ENCODE peak calls at places on chromosomes 2 and 18, in five cellular contexts. P, Q, G, V and J are unnamed samples.

GRCh38 chr2:2184549-2185249 is 146.4 kb downstream of the MYT1L start:
- DNase-seq in P (no peak), Q (no peak), G (no peak), V (no peak), J (no peak)

GRCh38 chr2:232900811-232901701 is 31.0 kb downstream of the SNORC start:
- DNase-seq in P (peak), Q (no peak), G (no peak), V (no peak), J (no peak)

GRCh38 chr2:189751080-189751658 is 11.4 kb downstream of the OSGEPL1 start:
- DNase-seq in P (peak), Q (peak), G (peak), V (peak), J (peak)

GRCh38 chr2:100422320-100422719 is 4.9 kb upstream of the CHST10 start:
- DNase-seq in P (peak), Q (peak), G (peak), V (peak), J (no peak)

GRCh38 chr2:88159955-88160415 is 10.2 kb upstream of the THNSL2 start:
- DNase-seq in P (peak), Q (peak), G (peak), V (peak), J (peak)

GRCh38 chr18:59172664-59173249 is 33.1 kb downstream of the SEC11C start:
- DNase-seq in P (peak), Q (peak), G (no peak), V (no peak), J (no peak)

GRCh38 chr2:232592687-232593407 is 40.6 kb upstream of the EFHD1 start:
- DNase-seq in P (peak), Q (peak), G (peak), V (peak), J (peak)

GRCh38 chr2:239299218-239299939 is 101.4 kb downstream of the HDAC4 start:
- DNase-seq in P (no peak), Q (no peak), G (no peak), V (no peak), J (no peak)

GRCh38 chr2:86038291-86039081 is 67.2 kb downstream of the POLR1A start:
- DNase-seq in P (peak), Q (peak), G (no peak), V (peak), J (no peak)

GRCh38 chr2:38499921-38500634 is 102.7 kb downstream of the HNRNPLL start:
- DNase-seq in P (no peak), Q (peak), G (no peak), V (no peak), J (no peak)

GRCh38 chr2:10659898-10660568 is 29.7 kb downstream of the NOL10 start:
- DNase-seq in P (peak), Q (peak), G (peak), V (peak), J (peak)

GRCh38 chr18:59357928-59358327 is 1.1 kb downstream of the LMAN1 start:
- DNase-seq in P (peak), Q (peak), G (peak), V (peak), J (peak)

GRCh38 chr18:10343778-10344177 is 110.7 kb upstream of the APCDD1 start:
- DNase-seq in P (no peak), Q (no peak), G (no peak), V (no peak), J (no peak)

GRCh38 chr2:219497495-219498279 is 1.0 kb upstream of the GMPPA start:
- DNase-seq in P (peak), Q (peak), G (peak), V (peak), J (peak)
- TF ChIP-seq EZH2 in P (no peak), Q (no peak), G (no peak), V (peak), J (no peak)

GRCh38 chr18:25351773-25352628 is at the start of gene ZNF521:
- DNase-seq in P (peak), Q (peak), G (peak), V (peak), J (no peak)
- TF ChIP-seq EZH2 in P (no peak), Q (no peak), G (no peak), V (no peak), J (no peak)

GRCh38 chr2:130964931-130965330 is 128.2 kb downstream of the ARHGEF4 start:
- DNase-seq in P (no peak), Q (no peak), G (no peak), V (no peak), J (no peak)

GRCh38 chr2:130963058-130963848 is 126.5 kb downstream of the ARHGEF4 start:
- DNase-seq in P (no peak), Q (no peak), G (no peak), V (no peak), J (no peak)

GRCh38 chr2:130966149-130967019 is 126.9 kb downstream of the FAM168B start:
- DNase-seq in P (no peak), Q (no peak), G (no peak), V (no peak), J (no peak)

GRCh38 chr2:130967020-130967495 is 126.2 kb downstream of the FAM168B start:
- DNase-seq in P (no peak), Q (no peak), G (no peak), V (no peak), J (no peak)

GRCh38 chr2:130963849-130964793 is 127.4 kb downstream of the ARHGEF4 start:
- DNase-seq in P (no peak), Q (peak), G (peak), V (no peak), J (no peak)
- TF ChIP-seq EZH2 in P (peak), Q (peak), G (no peak), V (peak), J (no peak)

GRCh38 chr2:74846481-74846880 is 12.6 kb downstream of the HK2 start:
- DNase-seq in P (no peak), Q (no peak), G (no peak), V (no peak), J (no peak)

GRCh38 chr2:74845991-74846390 is 12.1 kb downstream of the HK2 start:
- DNase-seq in P (peak), Q (peak), G (peak), V (no peak), J (no peak)

GRCh38 chr2:74845217-74845751 is 11.4 kb downstream of the HK2 start:
- DNase-seq in P (peak), Q (peak), G (peak), V (peak), J (peak)

GRCh38 chr2:74843371-74844298 is 9.7 kb downstream of the HK2 start:
- DNase-seq in P (peak), Q (peak), G (peak), V (peak), J (peak)

GRCh38 chr2:74844752-74845151 is 10.8 kb downstream of the HK2 start:
- DNase-seq in P (no peak), Q (no peak), G (no peak), V (no peak), J (no peak)
- TF ChIP-seq EZH2 in P (no peak), Q (no peak), G (no peak), V (no peak), J (no peak)

GRCh38 chr2:218033590-218034496 is 31.0 kb upstream of the TNS1 start:
- DNase-seq in P (no peak), Q (no peak), G (no peak), V (no peak), J (no peak)
- TF ChIP-seq EZH2 in P (no peak), Q (no peak), G (no peak), V (peak), J (no peak)

GRCh38 chr18:76710646-76711520 is 111.5 kb upstream of the ZNF236 start:
- DNase-seq in P (no peak), Q (no peak), G (no peak), V (no peak), J (no peak)
- TF ChIP-seq EZH2 in P (no peak), Q (no peak), G (no peak), V (no peak), J (no peak)

GRCh38 chr18:8626414-8627106 is 17.3 kb downstream of the RAB12 start:
- DNase-seq in P (no peak), Q (no peak), G (no peak), V (peak), J (no peak)
- TF ChIP-seq EZH2 in P (no peak), Q (no peak), G (no peak), V (no peak), J (no peak)

DNA sequence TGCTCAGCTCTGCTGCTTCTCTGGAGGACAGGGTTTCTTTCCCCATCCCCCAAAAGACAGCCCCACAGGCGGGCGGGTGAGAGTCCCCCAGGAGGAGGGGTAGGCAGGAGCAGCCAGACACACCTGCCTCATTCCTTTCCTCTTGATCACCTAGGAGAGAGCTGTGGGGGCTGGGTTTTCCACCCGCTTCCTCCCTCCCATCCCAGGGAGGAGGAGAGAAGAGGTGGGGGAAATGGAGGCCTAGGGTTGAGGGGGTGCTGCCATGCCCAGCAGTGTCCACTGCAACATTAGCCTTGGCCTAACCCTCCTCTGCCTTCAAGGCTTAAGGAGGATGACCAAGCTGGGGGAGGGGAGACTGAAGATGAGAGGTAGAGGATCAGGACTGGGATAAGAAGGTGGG is 14.7 kb downstream of the WNT10A start:
- DNase-seq in P (no peak), Q (no peak), G (peak), V (no peak), J (peak)
- TF ChIP-seq EZH2 in P (no peak), Q (no peak), G (no peak), V (no peak), J (no peak)

DNA sequence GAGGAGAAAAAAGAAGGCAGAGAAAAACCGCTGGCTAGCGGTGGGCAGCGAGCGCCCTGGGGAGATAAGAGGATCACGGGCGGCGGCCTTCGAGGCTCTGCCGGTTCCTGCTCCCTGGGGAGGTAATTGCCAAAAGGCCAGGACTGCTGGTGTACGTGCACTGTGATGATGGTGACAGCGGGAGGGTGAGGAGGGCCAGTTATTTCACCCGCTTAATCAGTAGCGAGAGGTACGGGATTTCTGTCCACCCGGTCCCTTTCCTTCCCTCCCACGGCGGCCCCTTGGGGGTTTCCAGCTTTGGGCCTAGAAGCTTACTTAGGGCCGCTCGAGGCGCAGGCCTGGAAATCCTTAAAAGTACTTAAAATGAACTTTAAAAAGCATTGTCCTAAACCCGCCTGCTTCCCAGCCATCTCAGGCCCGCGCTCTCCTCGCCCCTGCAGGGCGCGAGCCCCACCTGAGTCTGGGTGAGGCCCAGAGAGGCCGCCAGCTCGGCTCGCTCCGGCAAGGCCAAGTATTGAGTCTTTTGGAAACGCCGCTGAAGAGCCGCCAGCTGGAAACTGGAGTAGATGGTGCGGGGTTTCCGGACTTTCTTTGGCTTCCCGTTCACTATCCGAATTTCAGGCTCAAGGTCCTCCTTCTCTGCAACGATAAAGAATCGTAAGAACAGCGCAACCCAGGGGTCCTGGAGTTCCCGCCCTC is 1.5 kb downstream of the DLX2 start:
- DNase-seq in P (no peak), Q (peak), G (no peak), V (no peak), J (no peak)
- TF ChIP-seq EZH2 in P (peak), Q (no peak), G (no peak), V (peak), J (no peak)

GRCh38 chr2:127664065-127664894 is 11.1 kb downstream of the LIMS2 start:
- DNase-seq in P (no peak), Q (peak), G (no peak), V (peak), J (no peak)
- TF ChIP-seq EZH2 in P (no peak), Q (no peak), G (no peak), V (no peak), J (no peak)